ENCODE peak calls at places on chromosomes 1 and 21, in nine cellular contexts. E is endothelial cell of umbilical vein, Y is SK-N-SH, I is fibroblast of lung, H is OCI-LY7, Q is H1, M is GM23248, G is GM23338, F is HCT116. K is an unnamed sample.

GRCh38 chr1:20574686-20575543 is 14.0 kb upstream of the CDA start:
- DNase-seq in Q (peak; percentile 99), M (peak; percentile 84), Y (peak; percentile 85), F (peak; percentile 85), I (peak; percentile 76), G (peak; percentile 95), H (peak; percentile 52), E (peak; percentile 87), K (peak; percentile 88)

GRCh38 chr1:245888809-245889208 is 618.3 kb downstream of the SMYD3 start:
- DNase-seq in G (peak; percentile 86), F (peak; percentile 23), Q (no peak), I (peak; percentile 66), H (peak; percentile 51), E (peak; percentile 57), Y (no peak), M (peak; percentile 46), K (peak; percentile 61)

GRCh38 chr1:11383553-11384169 is 95.3 kb upstream of the DISP3 start:
- DNase-seq in Y (no peak), M (no peak), I (no peak), G (no peak), F (no peak), H (no peak), Q (no peak), E (no peak), K (no peak)

GRCh38 chr1:22259581-22260282 is 116.8 kb upstream of the WNT4 start:
- DNase-seq in Q (no peak), Y (no peak), H (no peak), F (no peak), I (peak; percentile 58), G (no peak), E (no peak), M (no peak), K (no peak)

GRCh38 chr21:26433386-26433785 is 139.7 kb downstream of the CYYR1 start:
- DNase-seq in Y (no peak), E (no peak), G (no peak), I (no peak), F (no peak), M (peak; percentile 68), H (no peak), Q (no peak), K (no peak)

GRCh38 chr21:31688603-31689368 is 29.3 kb downstream of the SOD1 start:
- DNase-seq in F (no peak), I (no peak), Y (no peak), E (no peak), M (no peak), G (no peak), H (no peak), Q (no peak), K (no peak)

GRCh38 chr1:155294520-155295182 is 6.6 kb downstream of the PKLR start:
- DNase-seq in I (no peak), G (peak; percentile 66), E (no peak), F (no peak), H (no peak), M (no peak), Q (peak; percentile 57), Y (no peak), K (peak; percentile 40)

GRCh38 chr1:204130989-204131892 is 20.6 kb downstream of the ETNK2 start:
- DNase-seq in E (peak; percentile 87), H (no peak), Q (no peak), G (peak; percentile 24), M (peak; percentile 94), I (peak; percentile 81), F (peak; percentile 38), Y (peak; percentile 63), K (no peak)

GRCh38 chr1:32647308-32648134 is 2.8 kb downstream of the ZBTB8OS start:
- DNase-seq in Y (no peak), I (no peak), M (no peak), H (peak; percentile 60), Q (no peak), F (no peak), E (no peak), G (no peak), K (no peak)

GRCh38 chr1:172699111-172699510 is 40.2 kb downstream of the FASLG start:
- DNase-seq in Y (no peak), H (no peak), E (peak; percentile 60), F (no peak), Q (no peak), I (no peak), M (peak; percentile 79), G (no peak), K (no peak)

GRCh38 chr1:88462481-88463261 is 221.4 kb upstream of the PKN2 start:
- DNase-seq in G (peak; percentile 80), M (peak; percentile 75), E (peak; percentile 14), Q (peak; percentile 74), H (no peak), F (no peak), I (peak; percentile 46), Y (peak; percentile 60), K (peak; percentile 87)

GRCh38 chr1:172450524-172450885 is 6.6 kb upstream of the PIGC start:
- DNase-seq in E (peak; percentile 6), M (no peak), F (no peak), Y (no peak), H (no peak), Q (no peak), G (no peak), I (no peak), K (peak; percentile 28)

GRCh38 chr1:228801068-228801467 is 65.8 kb downstream of the RHOU start:
- DNase-seq in G (no peak), E (no peak), M (no peak), Q (peak; percentile 10), F (no peak), I (no peak), H (no peak), Y (no peak), K (no peak)

GRCh38 chr1:210251680-210252490 is 19.3 kb downstream of the SERTAD4 start:
- DNase-seq in E (no peak), I (no peak), F (no peak), H (no peak), Y (no peak), M (no peak), Q (peak; percentile 71), G (peak; percentile 64), K (peak; percentile 62)

GRCh38 chr1:113763651-113764050 is 4.4 kb upstream of the PHTF1 start:
- DNase-seq in Q (no peak), H (no peak), G (no peak), I (no peak), M (no peak), E (no peak), Y (peak; percentile 9), F (no peak), K (no peak)

GRCh38 chr1:228807904-228808487 is 72.7 kb downstream of the RHOU start:
- DNase-seq in E (no peak), H (no peak), G (no peak), Q (no peak), Y (no peak), M (no peak), I (no peak), F (no peak), K (no peak)

GRCh38 chr1:7388488-7389185 is 382.5 kb upstream of the VAMP3 start:
- DNase-seq in F (no peak), Y (peak; percentile 66), M (peak; percentile 41), I (peak; percentile 22), H (no peak), G (no peak), E (peak; percentile 51), Q (peak; percentile 49), K (no peak)

GRCh38 chr21:14600569-14601308 is 54.6 kb upstream of the SAMSN1 start:
- DNase-seq in F (no peak), Q (no peak), H (no peak), G (no peak), I (no peak), E (peak; percentile 28), M (no peak), Y (no peak), K (no peak)

GRCh38 chr1:176205322-176205914 is 1.7 kb downstream of the COP1 start:
- DNase-seq in I (peak; percentile 23), M (peak; percentile 64), Q (no peak), F (no peak), E (peak; percentile 56), Y (no peak), H (peak; percentile 27), G (no peak), K (no peak)

GRCh38 chr1:234997201-234998173 is 131.2 kb downstream of the TOMM20 start:
- DNase-seq in F (peak; percentile 97), E (peak; percentile 99), I (peak; percentile 99), H (no peak), G (no peak), M (peak; percentile 99), Y (peak; percentile 69), Q (no peak), K (no peak)

GRCh38 chr21:34857874-34858273 is 189.1 kb downstream of the CLIC6 start:
- DNase-seq in I (no peak), E (no peak), M (peak; percentile 55), Q (no peak), G (peak; percentile 45), H (no peak), F (no peak), Y (no peak), K (no peak)

GRCh38 chr1:117821782-117822447 is 107.5 kb downstream of the GDAP2 start:
- DNase-seq in E (peak; percentile 98), Q (no peak), M (peak; percentile 88), Y (no peak), F (peak; percentile 12), H (peak; percentile 67), G (peak; percentile 41), I (peak; percentile 94), K (no peak)

GRCh38 chr1:84698718-84699117 is 8.5 kb upstream of the SSX2IP start:
- DNase-seq in E (peak; percentile 61), G (no peak), Q (no peak), F (peak; percentile 36), I (peak; percentile 90), Y (no peak), H (no peak), M (peak; percentile 97), K (no peak)

GRCh38 chr1:156746381-156746715 is 5.1 kb downstream of the HDGF start:
- DNase-seq in E (peak; percentile 17), Y (no peak), F (no peak), Q (no peak), I (no peak), M (no peak), G (no peak), H (no peak), K (no peak)
- H3K4me3 ChIP-seq in E (no peak overlapping the region), Y (peak overlapping the region; percentile 64), F (peak overlapping the region; percentile 58), Q (peak overlapping the region; percentile 69), I (peak overlapping the region; percentile 36), M (peak overlapping the region; percentile 69), G (peak overlapping the region; percentile 88), H (peak overlapping the region; percentile 85), K (peak overlapping the region; percentile 100)

GRCh38 chr1:43843684-43844083 is 89.9 kb upstream of the ARTN start:
- DNase-seq in Q (no peak), Y (no peak), H (no peak), M (no peak), F (no peak), G (no peak), I (no peak), E (no peak), K (no peak)
- H4K20me1 ChIP-seq in Q (no peaks in the 10 kb centered on the region), Y (no peaks in the 10 kb centered on the region), H (no peaks in the 10 kb centered on the region), M (no peaks in the 10 kb centered on the region), F (no peaks in the 10 kb centered on the region), G (no peaks in the 10 kb centered on the region), I (no peaks in the 10 kb centered on the region), E (peaks cover under 1% of the 10 kb centered on the region), K (no peaks in the 10 kb centered on the region)

GRCh38 chr1:23481904-23482303 is 2.1 kb downstream of the ASAP3 start:
- DNase-seq in Y (no peak), F (no peak), G (no peak), I (no peak), Q (no peak), M (no peak), H (no peak), E (no peak), K (no peak)
- H3K4me3 ChIP-seq in Y (no peak overlapping the region), F (no peak overlapping the region), G (peak overlapping the region; percentile 83), I (no peak overlapping the region), Q (no peak overlapping the region), M (no peak overlapping the region), H (no peak overlapping the region), E (no peak overlapping the region), K (no peak overlapping the region)

GRCh38 chr1:62438163-62438562 is 1.3 kb downstream of the USP1 start:
- DNase-seq in G (peak; percentile 7), I (peak; percentile 17), M (peak; percentile 39), F (no peak), E (peak; percentile 35), H (peak; percentile 33), Q (no peak), Y (no peak), K (no peak)
- H4K20me1 ChIP-seq in G (peaks cover 28% of the 10 kb centered on the region), I (no peaks in the 10 kb centered on the region), M (no peaks in the 10 kb centered on the region), F (peaks cover 18% of the 10 kb centered on the region), E (no peaks in the 10 kb centered on the region), H (peaks cover 44% of the 10 kb centered on the region), Q (peaks cover 8% of the 10 kb centered on the region), Y (peaks cover 25% of the 10 kb centered on the region), K (peaks cover 43% of the 10 kb centered on the region)